ENCODE peak calls at places on chromosomes 12 and 14, in ten cellular contexts. A is neural progenitor cell; R is Calu3; X is frontal cortex; B is fibroblast of lung; H is NCI-H510A treated with DMSO at 0.1 percent for 48 hours; P is B cell; S is left kidney; I is stimulated activated CD4-positive, alpha-beta T cell treated with anti-CD3 and anti-CD28 coated beads, Interleukin-15, amount 100 ng/mL, for 1 hour; N is hippocampal formation. G is an unnamed sample.

GRCh38 chr12:124294686-124295315 is at the start of gene RFLNA:
- DNase-seq in A (peak), R (no peak), X (no peak), B (no peak), H (peak), P (no peak), S (peak), I (no peak), N (no peak), G (no peak)

GRCh38 chr14:25009891-25010290 is 40.1 kb downstream of the STXBP6 start:
- DNase-seq in A (peak), R (no peak), X (no peak), B (peak), H (no peak), P (no peak), S (peak), I (no peak), N (no peak), G (no peak)

GRCh38 chr12:103824845-103825244 is 16.2 kb downstream of the NT5DC3 start:
- DNase-seq in A (no peak), R (no peak), X (no peak), B (no peak), H (no peak), P (no peak), S (no peak), I (no peak), N (no peak), G (peak)

GRCh38 chr14:99731536-99732435 is 47.7 kb downstream of the CYP46A1 start:
- DNase-seq in A (no peak), R (no peak), X (peak), B (no peak), H (no peak), P (no peak), S (no peak), I (no peak), N (no peak), G (no peak)

GRCh38 chr12:58920102-58920955 is at the start of gene LRIG3:
- DNase-seq in A (peak), R (peak), X (peak), B (peak), H (peak), P (no peak), S (peak), I (no peak), N (peak), G (peak)

GRCh38 chr14:77183896-77184295 is 2.3 kb downstream of the TMEM63C start:
- DNase-seq in A (no peak), R (no peak), X (no peak), B (no peak), H (no peak), P (no peak), S (no peak), I (no peak), N (no peak), G (no peak)

GRCh38 chr14:96053600-96054381 is 14.6 kb downstream of the C14orf132 start:
- DNase-seq in A (no peak), R (no peak), X (peak), B (peak), H (no peak), P (no peak), S (no peak), I (no peak), N (peak), G (peak)

GRCh38 chr12:76449572-76449971 is 101.4 kb upstream of the BBS10 start:
- DNase-seq in A (no peak), R (no peak), X (no peak), B (peak), H (no peak), P (no peak), S (no peak), I (no peak), N (no peak), G (no peak)

GRCh38 chr12:131928080-131928764 is 854 bp upstream of the PUS1 start:
- DNase-seq in A (no peak), R (no peak), X (no peak), B (peak), H (no peak), P (no peak), S (no peak), I (no peak), N (no peak), G (no peak)

GRCh38 chr12:56387152-56387551 is 24.5 kb upstream of the APOF start:
- DNase-seq in A (no peak), R (no peak), X (no peak), B (peak), H (no peak), P (no peak), S (peak), I (no peak), N (no peak), G (no peak)

GRCh38 chr12:55694188-55694515 is 13.6 kb downstream of the ITGA7 start:
- DNase-seq in A (no peak), R (no peak), X (no peak), B (no peak), H (no peak), P (no peak), S (no peak), I (no peak), N (no peak), G (no peak)

GRCh38 chr12:9732966-9733461 is at the start of gene CLECL1:
- DNase-seq in A (no peak), R (no peak), X (no peak), B (no peak), H (no peak), P (no peak), S (no peak), I (no peak), N (no peak), G (no peak)

GRCh38 chr12:100724071-100724470 is 70.5 kb upstream of the ANO4 start:
- DNase-seq in A (peak), R (no peak), X (no peak), B (no peak), H (no peak), P (no peak), S (no peak), I (no peak), N (no peak), G (peak)

GRCh38 chr12:6383572-6384498 is at the start of gene LTBR:
- DNase-seq in A (peak), R (peak), X (peak), B (peak), H (peak), P (no peak), S (peak), I (no peak), N (peak), G (no peak)

GRCh38 chr12:128258866-128259555 is 8.0 kb upstream of the TMEM132C start:
- DNase-seq in A (peak), R (no peak), X (no peak), B (no peak), H (peak), P (no peak), S (peak), I (no peak), N (peak), G (no peak)

GRCh38 chr12:131987552-131987951 is 37.8 kb downstream of the EP400 start:
- DNase-seq in A (no peak), R (no peak), X (no peak), B (no peak), H (no peak), P (no peak), S (no peak), I (no peak), N (no peak), G (no peak)

GRCh38 chr14:75939200-75939599 is 42.6 kb downstream of the TGFB3 start:
- DNase-seq in A (no peak), R (no peak), X (no peak), B (no peak), H (no peak), P (no peak), S (no peak), I (no peak), N (no peak), G (no peak)

GRCh38 chr14:100591453-100592371 is 4.5 kb upstream of the BEGAIN start:
- DNase-seq in A (no peak), R (no peak), X (no peak), B (no peak), H (no peak), P (no peak), S (no peak), I (no peak), N (no peak), G (no peak)

GRCh38 chr12:12004524-12004923 is 66.2 kb upstream of the BCL2L14 start:
- DNase-seq in A (no peak), R (no peak), X (no peak), B (no peak), H (peak), P (no peak), S (no peak), I (no peak), N (no peak), G (peak)

GRCh38 chr12:46556820-46557524 is 184.4 kb upstream of the SLC38A2 start:
- DNase-seq in A (no peak), R (no peak), X (no peak), B (peak), H (no peak), P (no peak), S (no peak), I (no peak), N (no peak), G (no peak)

GRCh38 chr12:53789570-53789969 is 37.8 kb upstream of the CISTR start:
- DNase-seq in A (no peak), R (no peak), X (no peak), B (no peak), H (no peak), P (no peak), S (no peak), I (no peak), N (no peak), G (no peak)

GRCh38 chr14:64708148-64709004 is 4.2 kb downstream of the PLEKHG3 start:
- DNase-seq in A (peak), R (peak), X (no peak), B (peak), H (peak), P (peak), S (peak), I (no peak), N (peak), G (no peak)

GRCh38 chr14:105312973-105313372 is 1.6 kb upstream of the PACS2 start:
- DNase-seq in A (no peak), R (no peak), X (peak), B (no peak), H (no peak), P (no peak), S (no peak), I (no peak), N (peak), G (no peak)

GRCh38 chr14:101336203-101336602 is 225.1 kb upstream of the DIO3 start:
- DNase-seq in A (no peak), R (no peak), X (no peak), B (no peak), H (no peak), P (no peak), S (no peak), I (no peak), N (no peak), G (no peak)

GRCh38 chr12:62655524-62656160 is 189.0 kb downstream of the MON2 start:
- DNase-seq in A (peak), R (no peak), X (no peak), B (no peak), H (no peak), P (no peak), S (no peak), I (no peak), N (no peak), G (no peak)

GRCh38 chr12:77343291-77343690 is 277.9 kb upstream of the E2F7 start:
- DNase-seq in A (no peak), R (no peak), X (no peak), B (peak), H (no peak), P (no peak), S (no peak), I (no peak), N (no peak), G (no peak)

GRCh38 chr14:50051106-50051505 is 65.3 kb downstream of the VCPKMT start:
- DNase-seq in A (no peak), R (no peak), X (no peak), B (no peak), H (no peak), P (no peak), S (no peak), I (no peak), N (no peak), G (no peak)